ENCODE peak calls at places on chromosomes 3 and 15, in eight cellular contexts. One of them, this sample, is unnamed.

GRCh38 chr3:159771865-159772611 is 216.6 kb upstream of the IL12A start:
- DNase-seq in body of pancreas: no peak
- DNase-seq in Calu3: no peak
- DNase-seq in A549: no peak
- DNase-seq in spleen: no peak
- DNase-seq in endothelial cell: no peak
- DNase-seq in foreskin fibroblast: no peak
- DNase-seq in cardiac muscle cell: no peak
- DNase-seq in this sample: no peak

GRCh38 chr15:25897658-25898057 is 34.5 kb upstream of the ATP10A start:
- DNase-seq in body of pancreas: no peak
- DNase-seq in Calu3: no peak
- DNase-seq in A549: no peak
- DNase-seq in spleen: no peak
- DNase-seq in endothelial cell: no peak
- DNase-seq in foreskin fibroblast: no peak
- DNase-seq in cardiac muscle cell: no peak
- DNase-seq in this sample: no peak

GRCh38 chr15:47157827-47158226 is 559.5 kb upstream of the SEMA6D start:
- DNase-seq in body of pancreas: no peak
- DNase-seq in Calu3: no peak
- DNase-seq in A549: no peak
- DNase-seq in spleen: no peak
- DNase-seq in endothelial cell: no peak
- DNase-seq in foreskin fibroblast: no peak
- DNase-seq in cardiac muscle cell: no peak
- DNase-seq in this sample: no peak

GRCh38 chr3:49454457-49454856 is 15.6 kb upstream of the DAG1 start:
- DNase-seq in body of pancreas: peak
- DNase-seq in Calu3: peak
- DNase-seq in A549: peak
- DNase-seq in spleen: no peak
- DNase-seq in endothelial cell: no peak
- DNase-seq in foreskin fibroblast: no peak
- DNase-seq in cardiac muscle cell: no peak
- DNase-seq in this sample: no peak

GRCh38 chr3:197419696-197420095 is 121.3 kb upstream of the DLG1 start:
- DNase-seq in body of pancreas: no peak
- DNase-seq in Calu3: no peak
- DNase-seq in A549: no peak
- DNase-seq in spleen: no peak
- DNase-seq in endothelial cell: no peak
- DNase-seq in foreskin fibroblast: no peak
- DNase-seq in cardiac muscle cell: no peak
- DNase-seq in this sample: no peak

GRCh38 chr15:83714888-83715287 is 61.0 kb downstream of the ADAMTSL3 start:
- DNase-seq in body of pancreas: no peak
- DNase-seq in Calu3: no peak
- DNase-seq in A549: no peak
- DNase-seq in spleen: no peak
- DNase-seq in endothelial cell: no peak
- DNase-seq in foreskin fibroblast: no peak
- DNase-seq in cardiac muscle cell: no peak
- DNase-seq in this sample: no peak

GRCh38 chr15:99486371-99487336 is 79.1 kb upstream of the MEF2A start:
- DNase-seq in body of pancreas: peak
- DNase-seq in Calu3: peak
- DNase-seq in A549: peak
- DNase-seq in spleen: peak
- DNase-seq in endothelial cell: peak
- DNase-seq in foreskin fibroblast: peak
- DNase-seq in cardiac muscle cell: peak
- DNase-seq in this sample: peak

GRCh38 chr15:66864086-66864830 is 162.2 kb downstream of the SMAD6 start:
- DNase-seq in body of pancreas: no peak
- DNase-seq in Calu3: no peak
- DNase-seq in A549: no peak
- DNase-seq in spleen: peak
- DNase-seq in endothelial cell: no peak
- DNase-seq in foreskin fibroblast: no peak
- DNase-seq in cardiac muscle cell: no peak
- DNase-seq in this sample: no peak

GRCh38 chr3:113894927-113895326 is 52.9 kb upstream of the ZDHHC23 start:
- DNase-seq in body of pancreas: no peak
- DNase-seq in Calu3: no peak
- DNase-seq in A549: no peak
- DNase-seq in spleen: no peak
- DNase-seq in endothelial cell: no peak
- DNase-seq in foreskin fibroblast: no peak
- DNase-seq in cardiac muscle cell: no peak
- DNase-seq in this sample: no peak

GRCh38 chr15:77901921-77902750 is 175.4 kb downstream of the TBC1D2B start:
- DNase-seq in body of pancreas: peak
- DNase-seq in Calu3: no peak
- DNase-seq in A549: peak
- DNase-seq in spleen: peak
- DNase-seq in endothelial cell: no peak
- DNase-seq in foreskin fibroblast: no peak
- DNase-seq in cardiac muscle cell: no peak
- DNase-seq in this sample: no peak

GRCh38 chr3:172103724-172104123 is 64.3 kb downstream of the FNDC3B start:
- DNase-seq in body of pancreas: no peak
- DNase-seq in Calu3: no peak
- DNase-seq in A549: no peak
- DNase-seq in spleen: no peak
- DNase-seq in endothelial cell: no peak
- DNase-seq in foreskin fibroblast: peak
- DNase-seq in cardiac muscle cell: peak
- DNase-seq in this sample: peak

GRCh38 chr15:68994149-68994548 is 20.3 kb upstream of the NOX5 start:
- DNase-seq in body of pancreas: no peak
- DNase-seq in Calu3: no peak
- DNase-seq in A549: no peak
- DNase-seq in spleen: no peak
- DNase-seq in endothelial cell: no peak
- DNase-seq in foreskin fibroblast: peak
- DNase-seq in cardiac muscle cell: peak
- DNase-seq in this sample: peak

GRCh38 chr15:30922469-30923311 is 19.0 kb downstream of the FAN1 start:
- DNase-seq in body of pancreas: no peak
- DNase-seq in Calu3: no peak
- DNase-seq in A549: peak
- DNase-seq in spleen: no peak
- DNase-seq in endothelial cell: no peak
- DNase-seq in foreskin fibroblast: peak
- DNase-seq in cardiac muscle cell: peak
- DNase-seq in this sample: peak

GRCh38 chr3:150254199-150254786 is 153.8 kb upstream of the TSC22D2 start:
- DNase-seq in body of pancreas: no peak
- DNase-seq in Calu3: no peak
- DNase-seq in A549: no peak
- DNase-seq in spleen: no peak
- DNase-seq in endothelial cell: no peak
- DNase-seq in foreskin fibroblast: no peak
- DNase-seq in cardiac muscle cell: no peak
- DNase-seq in this sample: no peak

GRCh38 chr3:69197922-69198540 is 75.6 kb upstream of the LMOD3 start:
- DNase-seq in body of pancreas: no peak
- DNase-seq in Calu3: no peak
- DNase-seq in A549: no peak
- DNase-seq in spleen: peak
- DNase-seq in endothelial cell: no peak
- DNase-seq in foreskin fibroblast: no peak
- DNase-seq in cardiac muscle cell: no peak
- DNase-seq in this sample: no peak

GRCh38 chr3:46922871-46923558 is 45.5 kb downstream of the PTH1R start:
- DNase-seq in body of pancreas: peak
- DNase-seq in Calu3: no peak
- DNase-seq in A549: no peak
- DNase-seq in spleen: peak
- DNase-seq in endothelial cell: no peak
- DNase-seq in foreskin fibroblast: no peak
- DNase-seq in cardiac muscle cell: no peak
- DNase-seq in this sample: no peak

GRCh38 chr3:23710555-23710954 is 95.2 kb upstream of the UBE2E1 start:
- DNase-seq in body of pancreas: no peak
- DNase-seq in Calu3: no peak
- DNase-seq in A549: no peak
- DNase-seq in spleen: no peak
- DNase-seq in endothelial cell: peak
- DNase-seq in foreskin fibroblast: peak
- DNase-seq in cardiac muscle cell: peak
- DNase-seq in this sample: no peak

GRCh38 chr3:99965077-99965476 is 147.4 kb downstream of the CMSS1 start:
- DNase-seq in body of pancreas: peak
- DNase-seq in Calu3: no peak
- DNase-seq in A549: no peak
- DNase-seq in spleen: no peak
- DNase-seq in endothelial cell: no peak
- DNase-seq in foreskin fibroblast: peak
- DNase-seq in cardiac muscle cell: peak
- DNase-seq in this sample: peak

GRCh38 chr3:98962189-98962930 is 60.9 kb upstream of the DCBLD2 start:
- DNase-seq in body of pancreas: no peak
- DNase-seq in Calu3: peak
- DNase-seq in A549: peak
- DNase-seq in spleen: no peak
- DNase-seq in endothelial cell: no peak
- DNase-seq in foreskin fibroblast: peak
- DNase-seq in cardiac muscle cell: peak
- DNase-seq in this sample: peak

GRCh38 chr15:77589839-77590238 is 42.9 kb downstream of the LINGO1 start:
- DNase-seq in body of pancreas: peak
- DNase-seq in Calu3: peak
- DNase-seq in A549: no peak
- DNase-seq in spleen: no peak
- DNase-seq in endothelial cell: no peak
- DNase-seq in foreskin fibroblast: no peak
- DNase-seq in cardiac muscle cell: peak
- DNase-seq in this sample: no peak

GRCh38 chr15:74133071-74133702 is 2.8 kb downstream of the ISLR2 start:
- DNase-seq in body of pancreas: no peak
- DNase-seq in Calu3: no peak
- DNase-seq in A549: no peak
- DNase-seq in spleen: no peak
- DNase-seq in endothelial cell: no peak
- DNase-seq in foreskin fibroblast: no peak
- DNase-seq in cardiac muscle cell: no peak
- DNase-seq in this sample: peak

GRCh38 chr15:73900129-73900712 is 26.0 kb upstream of the LOXL1 start:
- DNase-seq in body of pancreas: no peak
- DNase-seq in Calu3: no peak
- DNase-seq in A549: no peak
- DNase-seq in spleen: no peak
- DNase-seq in endothelial cell: no peak
- DNase-seq in foreskin fibroblast: no peak
- DNase-seq in cardiac muscle cell: no peak
- DNase-seq in this sample: no peak

GRCh38 chr3:185728630-185729334 is 96.1 kb downstream of the IGF2BP2 start:
- DNase-seq in body of pancreas: no peak
- DNase-seq in Calu3: no peak
- DNase-seq in A549: peak
- DNase-seq in spleen: no peak
- DNase-seq in endothelial cell: no peak
- DNase-seq in foreskin fibroblast: no peak
- DNase-seq in cardiac muscle cell: peak
- DNase-seq in this sample: peak

GRCh38 chr15:48020166-48020565 is 100.6 kb upstream of the SLC24A5 start:
- DNase-seq in body of pancreas: no peak
- DNase-seq in Calu3: no peak
- DNase-seq in A549: no peak
- DNase-seq in spleen: no peak
- DNase-seq in endothelial cell: no peak
- DNase-seq in foreskin fibroblast: no peak
- DNase-seq in cardiac muscle cell: no peak
- DNase-seq in this sample: no peak

GRCh38 chr15:66882251-66883020 is 180.4 kb downstream of the SMAD6 start:
- DNase-seq in body of pancreas: no peak
- DNase-seq in Calu3: no peak
- DNase-seq in A549: no peak
- DNase-seq in spleen: no peak
- DNase-seq in endothelial cell: no peak
- DNase-seq in foreskin fibroblast: peak
- DNase-seq in cardiac muscle cell: peak
- DNase-seq in this sample: peak

DNA sequence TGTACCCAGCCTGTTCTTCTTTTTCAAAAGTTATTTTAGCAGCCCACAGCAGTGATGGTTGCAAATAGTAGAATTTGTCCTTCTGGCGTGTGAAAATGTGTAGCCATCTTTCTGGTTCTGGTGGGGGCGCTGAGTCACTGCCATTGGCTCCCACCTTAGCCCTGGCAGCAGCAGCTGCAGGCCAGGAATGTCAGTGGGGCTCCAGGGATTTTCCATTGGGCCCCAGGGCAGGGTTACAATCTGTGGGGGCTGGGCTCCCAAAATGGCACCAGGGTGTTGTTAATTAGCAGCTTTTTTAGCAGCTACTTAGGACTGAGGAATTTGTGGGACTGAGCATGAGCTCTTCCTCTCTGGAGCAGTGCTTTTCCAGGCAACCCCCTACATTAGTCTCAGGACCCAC is 38.9 kb downstream of the TOPAZ1 start:
- DNase-seq in body of pancreas: no peak
- DNase-seq in Calu3: no peak
- DNase-seq in A549: no peak
- DNase-seq in spleen: no peak
- DNase-seq in endothelial cell: no peak
- DNase-seq in foreskin fibroblast: no peak
- DNase-seq in cardiac muscle cell: no peak
- DNase-seq in this sample: no peak
- TF ChIP-seq CTCF in body of pancreas: no peak
- TF ChIP-seq CTCF in Calu3: no peak
- TF ChIP-seq CTCF in A549: no peak
- TF ChIP-seq CTCF in spleen: no peak
- TF ChIP-seq CTCF in endothelial cell: no peak
- TF ChIP-seq CTCF in foreskin fibroblast: no peak
- TF ChIP-seq CTCF in cardiac muscle cell: no peak
- TF ChIP-seq CTCF in this sample: no peak

GRCh38 chr15:96687388-96688107 is 357.0 kb downstream of the NR2F2 start:
- DNase-seq in body of pancreas: no peak
- DNase-seq in Calu3: no peak
- DNase-seq in A549: no peak
- DNase-seq in spleen: no peak
- DNase-seq in endothelial cell: no peak
- DNase-seq in foreskin fibroblast: no peak
- DNase-seq in cardiac muscle cell: no peak
- DNase-seq in this sample: no peak
- TF ChIP-seq CTCF in body of pancreas: no peak
- TF ChIP-seq CTCF in Calu3: no peak
- TF ChIP-seq CTCF in A549: no peak
- TF ChIP-seq CTCF in spleen: no peak
- TF ChIP-seq CTCF in endothelial cell: no peak
- TF ChIP-seq CTCF in foreskin fibroblast: no peak
- TF ChIP-seq CTCF in cardiac muscle cell: no peak
- TF ChIP-seq CTCF in this sample: no peak

GRCh38 chr15:82103500-82103899 is 57.7 kb upstream of the MEX3B start:
- DNase-seq in body of pancreas: no peak
- DNase-seq in Calu3: no peak
- DNase-seq in A549: no peak
- DNase-seq in spleen: no peak
- DNase-seq in endothelial cell: no peak
- DNase-seq in foreskin fibroblast: no peak
- DNase-seq in cardiac muscle cell: no peak
- DNase-seq in this sample: no peak
- TF ChIP-seq CTCF in body of pancreas: no peak
- TF ChIP-seq CTCF in Calu3: no peak
- TF ChIP-seq CTCF in A549: peak
- TF ChIP-seq CTCF in spleen: no peak
- TF ChIP-seq CTCF in endothelial cell: no peak
- TF ChIP-seq CTCF in foreskin fibroblast: peak
- TF ChIP-seq CTCF in cardiac muscle cell: no peak
- TF ChIP-seq CTCF in this sample: peak

GRCh38 chr3:156536524-156537316 is 18.2 kb downstream of the SSR3 start:
- DNase-seq in body of pancreas: no peak
- DNase-seq in Calu3: no peak
- DNase-seq in A549: no peak
- DNase-seq in spleen: no peak
- DNase-seq in endothelial cell: no peak
- DNase-seq in foreskin fibroblast: no peak
- DNase-seq in cardiac muscle cell: no peak
- DNase-seq in this sample: no peak
- TF ChIP-seq CTCF in body of pancreas: no peak
- TF ChIP-seq CTCF in Calu3: no peak
- TF ChIP-seq CTCF in A549: no peak
- TF ChIP-seq CTCF in spleen: no peak
- TF ChIP-seq CTCF in endothelial cell: no peak
- TF ChIP-seq CTCF in foreskin fibroblast: no peak
- TF ChIP-seq CTCF in cardiac muscle cell: no peak
- TF ChIP-seq CTCF in this sample: no peak